ENCODE peak calls at places on chromosome 16, in seven cellular contexts. E is posterior cingulate gyrus; S is activated CD4-positive, CD25-positive, alpha-beta regulatory T cell treated with anti-CD3 and anti-CD28 coated beads, Interleukin-2, amount 50 U/mL, for 16 hours; K is lung microvascular endothelial cell; A is stimulated activated CD4-positive, alpha-beta T cell treated with anti-CD3 and anti-CD28 coated beads, TNF-alpha, amount 100 ng/mL, for 4 hours; M is activated T-helper 2 cell treated with anti-CD3 and anti-CD28 coated beads, Interferon-gamma antibody, Interleukin-2, Interleukin-4, amounts not matched to agents 10 μg/mL and 5 μg/mL and 100 μg/mL, durations not matched to agents 14 hours and 24 hours and 36 hours; O is PC-3. X is an unnamed sample.

GRCh38 chr16:66263168-66263972 is 103.1 kb upstream of the CDH5 start:
- DNase-seq in E (no peak), S (no peak), K (no peak), A (no peak), M (no peak), O (no peak), X (no peak)

GRCh38 chr16:83549836-83550569 is 257.8 kb upstream of the HSBP1 start:
- DNase-seq in E (no peak), S (no peak), K (no peak), A (no peak), M (no peak), O (no peak), X (no peak)

GRCh38 chr16:8931864-8932263 is 31.8 kb downstream of the USP7 start:
- DNase-seq in E (no peak), S (no peak), K (peak), A (no peak), M (peak), O (peak), X (peak)

GRCh38 chr16:66930189-66930588 is 4.0 kb downstream of the CIAO2B start:
- DNase-seq in E (no peak), S (no peak), K (peak), A (no peak), M (no peak), O (peak), X (peak)

GRCh38 chr16:85554791-85555548 is 58.2 kb upstream of the GSE1 start:
- DNase-seq in E (peak), S (peak), K (peak), A (peak), M (peak), O (peak), X (peak)

GRCh38 chr16:1779234-1779701 is 3.1 kb downstream of the SPSB3 start:
- DNase-seq in E (no peak), S (no peak), K (no peak), A (no peak), M (no peak), O (no peak), X (no peak)

GRCh38 chr16:81558444-81559175 is 114.0 kb downstream of the CMIP start:
- DNase-seq in E (peak), S (no peak), K (peak), A (no peak), M (no peak), O (no peak), X (no peak)

GRCh38 chr16:67263201-67263600 is 14.4 kb downstream of the SLC9A5 start:
- DNase-seq in E (no peak), S (no peak), K (no peak), A (no peak), M (no peak), O (no peak), X (no peak)

GRCh38 chr16:10817963-10818941 is at the start of gene TVP23A:
- DNase-seq in E (peak), S (no peak), K (no peak), A (no peak), M (no peak), O (no peak), X (no peak)

GRCh38 chr16:1491327-1491726 is 1.8 kb upstream of the TELO2 start:
- DNase-seq in E (no peak), S (no peak), K (no peak), A (no peak), M (no peak), O (no peak), X (no peak)

GRCh38 chr16:66427871-66428681 is 981 bp downstream of the BEAN1 start:
- DNase-seq in E (no peak), S (no peak), K (no peak), A (no peak), M (no peak), O (no peak), X (no peak)

GRCh38 chr16:27429330-27429871 is 27.4 kb downstream of the IL21R start:
- DNase-seq in E (no peak), S (no peak), K (no peak), A (no peak), M (no peak), O (no peak), X (no peak)

GRCh38 chr16:19033761-19034160 is 33.7 kb upstream of the COQ7 start:
- DNase-seq in E (no peak), S (no peak), K (no peak), A (no peak), M (no peak), O (no peak), X (no peak)

GRCh38 chr16:71479420-71479819 is 9.7 kb downstream of the ZNF19 start:
- DNase-seq in E (no peak), S (no peak), K (peak), A (no peak), M (no peak), O (peak), X (peak)

GRCh38 chr16:46843898-46844642 is 13.1 kb upstream of the C16orf87 start:
- DNase-seq in E (no peak), S (no peak), K (no peak), A (no peak), M (no peak), O (no peak), X (no peak)

GRCh38 chr16:106623-107324 is 28.7 kb downstream of the MPG start:
- DNase-seq in E (peak), S (peak), K (peak), A (no peak), M (peak), O (peak), X (peak)

GRCh38 chr16:48591976-48592375 is 18.0 kb downstream of the N4BP1 start:
- DNase-seq in E (no peak), S (no peak), K (no peak), A (no peak), M (no peak), O (no peak), X (no peak)

GRCh38 chr16:2952679-2953078 is 11.4 kb upstream of the KREMEN2 start:
- DNase-seq in E (peak), S (no peak), K (no peak), A (no peak), M (no peak), O (peak), X (no peak)

GRCh38 chr16:28623172-28623711 is 13.4 kb upstream of the SULT1A1 start:
- DNase-seq in E (peak), S (peak), K (no peak), A (peak), M (peak), O (peak), X (no peak)

GRCh38 chr16:31428638-31429247 is 583 bp upstream of the COX6A2 start:
- DNase-seq in E (peak), S (no peak), K (no peak), A (no peak), M (no peak), O (peak), X (no peak)

GRCh38 chr16:48164907-48165715 is 9.3 kb upstream of the ABCC12 start:
- DNase-seq in E (peak), S (peak), K (peak), A (peak), M (peak), O (peak), X (peak)

GRCh38 chr16:67872631-67873434 is at the start of gene EDC4:
- DNase-seq in E (peak), S (peak), K (peak), A (peak), M (peak), O (peak), X (peak)

GRCh38 chr16:3576211-3576610 is 992 bp downstream of the NLRC3 start:
- DNase-seq in E (peak), S (no peak), K (no peak), A (no peak), M (no peak), O (no peak), X (no peak)

GRCh38 chr16:54212893-54213292 is 73.7 kb downstream of the IRX3 start:
- DNase-seq in E (no peak), S (no peak), K (no peak), A (no peak), M (no peak), O (no peak), X (no peak)

GRCh38 chr16:80274576-80275191 is 266.1 kb upstream of the DYNLRB2 start:
- DNase-seq in E (no peak), S (no peak), K (no peak), A (no peak), M (no peak), O (no peak), X (peak)

GRCh38 chr16:2752850-2753522 is 548 bp downstream of the SRRM2 start:
- DNase-seq in E (peak), S (no peak), K (peak), A (no peak), M (no peak), O (peak), X (peak)

GRCh38 chr16:49858200-49859129 is 2.6 kb upstream of the ZNF423 start:
- DNase-seq in E (peak), S (no peak), K (no peak), A (peak), M (no peak), O (no peak), X (no peak)

GRCh38 chr16:53559552-53559951 is 56.5 kb upstream of the AKTIP start:
- DNase-seq in E (no peak), S (no peak), K (no peak), A (no peak), M (no peak), O (no peak), X (no peak)

GRCh38 chr16:84408314-84408690 is 40.0 kb downstream of the ATP2C2 start:
- DNase-seq in E (no peak), S (no peak), K (no peak), A (no peak), M (no peak), O (no peak), X (no peak)

GRCh38 chr16:56824335-56824734 is 40.7 kb upstream of the SLC12A3 start:
- DNase-seq in E (no peak), S (no peak), K (no peak), A (no peak), M (no peak), O (no peak), X (no peak)

GRCh38 chr16:12462690-12463646 is 340.7 kb downstream of the CPPED1 start:
- DNase-seq in E (no peak), S (no peak), K (peak), A (no peak), M (no peak), O (no peak), X (peak)

GRCh38 chr16:23755484-23755809 is 621 bp downstream of the CHP2 start:
- DNase-seq in E (no peak), S (no peak), K (no peak), A (no peak), M (no peak), O (no peak), X (no peak)

GRCh38 chr16:86117235-86117634 is 218.3 kb downstream of the IRF8 start:
- DNase-seq in E (no peak), S (no peak), K (no peak), A (no peak), M (no peak), O (no peak), X (no peak)